ENCODE peak calls at places on chromosomes 6 and 20, in seven cellular contexts. One of them, this sample, is unnamed. For H3K4me1, the result is how much of the 10 kb centered on the place peaks cover.

GRCh38 chr20:62827323-62828050 is 10.6 kb downstream of the COL9A3 start:
- DNase-seq in heart right ventricle: peak
- DNase-seq in endothelial cell of umbilical vein: no peak
- DNase-seq in uterus: no peak
- DNase-seq in ovary: no peak
- DNase-seq in A549: no peak
- DNase-seq in neural progenitor cell: no peak
- DNase-seq in this sample: no peak

GRCh38 chr20:18359854-18360253 is 71.5 kb downstream of the ZNF133 start:
- DNase-seq in heart right ventricle: no peak
- DNase-seq in endothelial cell of umbilical vein: no peak
- DNase-seq in uterus: no peak
- DNase-seq in ovary: no peak
- DNase-seq in A549: no peak
- DNase-seq in neural progenitor cell: no peak
- DNase-seq in this sample: no peak

GRCh38 chr20:63955281-63955845 is 853 bp downstream of the UCKL1 start:
- DNase-seq in heart right ventricle: peak
- DNase-seq in endothelial cell of umbilical vein: peak
- DNase-seq in uterus: no peak
- DNase-seq in ovary: no peak
- DNase-seq in A549: peak
- DNase-seq in neural progenitor cell: peak
- DNase-seq in this sample: no peak

GRCh38 chr6:138601128-138601527 is 101.8 kb upstream of the NHSL1 start:
- DNase-seq in heart right ventricle: no peak
- DNase-seq in endothelial cell of umbilical vein: peak
- DNase-seq in uterus: no peak
- DNase-seq in ovary: no peak
- DNase-seq in A549: no peak
- DNase-seq in neural progenitor cell: no peak
- DNase-seq in this sample: no peak

GRCh38 chr20:654427-654770 is 1.4 kb upstream of the SRXN1 start:
- DNase-seq in heart right ventricle: no peak
- DNase-seq in endothelial cell of umbilical vein: no peak
- DNase-seq in uterus: no peak
- DNase-seq in ovary: no peak
- DNase-seq in A549: no peak
- DNase-seq in neural progenitor cell: no peak
- DNase-seq in this sample: no peak

GRCh38 chr6:132101550-132101949 is 150.4 kb upstream of the CCN2 start:
- DNase-seq in heart right ventricle: no peak
- DNase-seq in endothelial cell of umbilical vein: no peak
- DNase-seq in uterus: no peak
- DNase-seq in ovary: no peak
- DNase-seq in A549: no peak
- DNase-seq in neural progenitor cell: no peak
- DNase-seq in this sample: no peak

GRCh38 chr6:39416728-39417127 is 94.2 kb upstream of the KCNK16 start:
- DNase-seq in heart right ventricle: no peak
- DNase-seq in endothelial cell of umbilical vein: no peak
- DNase-seq in uterus: no peak
- DNase-seq in ovary: no peak
- DNase-seq in A549: peak
- DNase-seq in neural progenitor cell: no peak
- DNase-seq in this sample: no peak

GRCh38 chr6:144856622-144857021 is 571.5 kb downstream of the UTRN start:
- DNase-seq in heart right ventricle: no peak
- DNase-seq in endothelial cell of umbilical vein: no peak
- DNase-seq in uterus: no peak
- DNase-seq in ovary: no peak
- DNase-seq in A549: no peak
- DNase-seq in neural progenitor cell: no peak
- DNase-seq in this sample: no peak

GRCh38 chr6:47603227-47603626 is 95.2 kb upstream of the ADGRF4 start:
- DNase-seq in heart right ventricle: no peak
- DNase-seq in endothelial cell of umbilical vein: no peak
- DNase-seq in uterus: no peak
- DNase-seq in ovary: no peak
- DNase-seq in A549: no peak
- DNase-seq in neural progenitor cell: no peak
- DNase-seq in this sample: no peak

GRCh38 chr6:157443066-157443800 is 62.2 kb downstream of the ZDHHC14 start:
- DNase-seq in heart right ventricle: no peak
- DNase-seq in endothelial cell of umbilical vein: no peak
- DNase-seq in uterus: no peak
- DNase-seq in ovary: no peak
- DNase-seq in A549: no peak
- DNase-seq in neural progenitor cell: no peak
- DNase-seq in this sample: no peak

GRCh38 chr6:149084761-149085574 is 232.5 kb upstream of the TAB2 start:
- DNase-seq in heart right ventricle: no peak
- DNase-seq in endothelial cell of umbilical vein: no peak
- DNase-seq in uterus: no peak
- DNase-seq in ovary: no peak
- DNase-seq in A549: no peak
- DNase-seq in neural progenitor cell: no peak
- DNase-seq in this sample: no peak

GRCh38 chr6:28861339-28861738 is 62.4 kb downstream of the TRIM27 start:
- DNase-seq in heart right ventricle: no peak
- DNase-seq in endothelial cell of umbilical vein: no peak
- DNase-seq in uterus: no peak
- DNase-seq in ovary: no peak
- DNase-seq in A549: no peak
- DNase-seq in neural progenitor cell: no peak
- DNase-seq in this sample: no peak

GRCh38 chr6:3849681-3850450 is 693 bp downstream of the FAM50B start:
- DNase-seq in heart right ventricle: peak
- DNase-seq in endothelial cell of umbilical vein: peak
- DNase-seq in uterus: peak
- DNase-seq in ovary: peak
- DNase-seq in A549: no peak
- DNase-seq in neural progenitor cell: no peak
- DNase-seq in this sample: no peak

GRCh38 chr6:31775633-31776263 is 1.4 kb downstream of the VWA7 start:
- DNase-seq in heart right ventricle: no peak
- DNase-seq in endothelial cell of umbilical vein: no peak
- DNase-seq in uterus: no peak
- DNase-seq in ovary: peak
- DNase-seq in A549: no peak
- DNase-seq in neural progenitor cell: no peak
- DNase-seq in this sample: no peak

GRCh38 chr20:33319986-33320385 is 37.0 kb downstream of the BPIFB1 start:
- DNase-seq in heart right ventricle: no peak
- DNase-seq in endothelial cell of umbilical vein: no peak
- DNase-seq in uterus: no peak
- DNase-seq in ovary: no peak
- DNase-seq in A549: no peak
- DNase-seq in neural progenitor cell: no peak
- DNase-seq in this sample: no peak

GRCh38 chr20:48194026-48194425 is 408.7 kb upstream of the SULF2 start:
- DNase-seq in heart right ventricle: no peak
- DNase-seq in endothelial cell of umbilical vein: no peak
- DNase-seq in uterus: no peak
- DNase-seq in ovary: no peak
- DNase-seq in A549: no peak
- DNase-seq in neural progenitor cell: no peak
- DNase-seq in this sample: no peak

GRCh38 chr6:69706724-69707123 is 90.1 kb downstream of the LMBRD1 start:
- DNase-seq in heart right ventricle: no peak
- DNase-seq in endothelial cell of umbilical vein: no peak
- DNase-seq in uterus: no peak
- DNase-seq in ovary: no peak
- DNase-seq in A549: no peak
- DNase-seq in neural progenitor cell: no peak
- DNase-seq in this sample: no peak

GRCh38 chr20:44264287-44264686 is 17.2 kb downstream of the GDAP1L1 start:
- DNase-seq in heart right ventricle: no peak
- DNase-seq in endothelial cell of umbilical vein: no peak
- DNase-seq in uterus: no peak
- DNase-seq in ovary: no peak
- DNase-seq in A549: no peak
- DNase-seq in neural progenitor cell: peak
- DNase-seq in this sample: no peak

GRCh38 chr20:57821930-57822329 is 112.1 kb upstream of the PMEPA1 start:
- DNase-seq in heart right ventricle: no peak
- DNase-seq in endothelial cell of umbilical vein: no peak
- DNase-seq in uterus: no peak
- DNase-seq in ovary: no peak
- DNase-seq in A549: no peak
- DNase-seq in neural progenitor cell: no peak
- DNase-seq in this sample: no peak

GRCh38 chr6:119543332-119543731 is 193.8 kb upstream of the MAN1A1 start:
- DNase-seq in heart right ventricle: no peak
- DNase-seq in endothelial cell of umbilical vein: no peak
- DNase-seq in uterus: no peak
- DNase-seq in ovary: no peak
- DNase-seq in A549: no peak
- DNase-seq in neural progenitor cell: no peak
- DNase-seq in this sample: no peak

GRCh38 chr6:119541132-119541905 is 191.8 kb upstream of the MAN1A1 start:
- DNase-seq in heart right ventricle: no peak
- DNase-seq in endothelial cell of umbilical vein: no peak
- DNase-seq in uterus: no peak
- DNase-seq in ovary: no peak
- DNase-seq in A549: peak
- DNase-seq in neural progenitor cell: no peak
- DNase-seq in this sample: no peak

GRCh38 chr6:119544325-119545150 is 195.0 kb upstream of the MAN1A1 start:
- DNase-seq in heart right ventricle: no peak
- DNase-seq in endothelial cell of umbilical vein: no peak
- DNase-seq in uterus: no peak
- DNase-seq in ovary: no peak
- DNase-seq in A549: no peak
- DNase-seq in neural progenitor cell: no peak
- DNase-seq in this sample: no peak

GRCh38 chr6:119540417-119540816 is 190.9 kb upstream of the MAN1A1 start:
- DNase-seq in heart right ventricle: no peak
- DNase-seq in endothelial cell of umbilical vein: no peak
- DNase-seq in uterus: peak
- DNase-seq in ovary: peak
- DNase-seq in A549: no peak
- DNase-seq in neural progenitor cell: no peak
- DNase-seq in this sample: no peak

GRCh38 chr6:119542037-119542436 is 192.5 kb upstream of the MAN1A1 start:
- DNase-seq in heart right ventricle: no peak
- DNase-seq in endothelial cell of umbilical vein: no peak
- DNase-seq in uterus: no peak
- DNase-seq in ovary: no peak
- DNase-seq in A549: no peak
- DNase-seq in neural progenitor cell: no peak
- DNase-seq in this sample: no peak
- H3K4me1 ChIP-seq in heart right ventricle: under half
- H3K4me1 ChIP-seq in endothelial cell of umbilical vein: under half
- H3K4me1 ChIP-seq in uterus: under half
- H3K4me1 ChIP-seq in ovary: under half
- H3K4me1 ChIP-seq in A549: under half
- H3K4me1 ChIP-seq in neural progenitor cell: under half
- H3K4me1 ChIP-seq in this sample: under half

DNA sequence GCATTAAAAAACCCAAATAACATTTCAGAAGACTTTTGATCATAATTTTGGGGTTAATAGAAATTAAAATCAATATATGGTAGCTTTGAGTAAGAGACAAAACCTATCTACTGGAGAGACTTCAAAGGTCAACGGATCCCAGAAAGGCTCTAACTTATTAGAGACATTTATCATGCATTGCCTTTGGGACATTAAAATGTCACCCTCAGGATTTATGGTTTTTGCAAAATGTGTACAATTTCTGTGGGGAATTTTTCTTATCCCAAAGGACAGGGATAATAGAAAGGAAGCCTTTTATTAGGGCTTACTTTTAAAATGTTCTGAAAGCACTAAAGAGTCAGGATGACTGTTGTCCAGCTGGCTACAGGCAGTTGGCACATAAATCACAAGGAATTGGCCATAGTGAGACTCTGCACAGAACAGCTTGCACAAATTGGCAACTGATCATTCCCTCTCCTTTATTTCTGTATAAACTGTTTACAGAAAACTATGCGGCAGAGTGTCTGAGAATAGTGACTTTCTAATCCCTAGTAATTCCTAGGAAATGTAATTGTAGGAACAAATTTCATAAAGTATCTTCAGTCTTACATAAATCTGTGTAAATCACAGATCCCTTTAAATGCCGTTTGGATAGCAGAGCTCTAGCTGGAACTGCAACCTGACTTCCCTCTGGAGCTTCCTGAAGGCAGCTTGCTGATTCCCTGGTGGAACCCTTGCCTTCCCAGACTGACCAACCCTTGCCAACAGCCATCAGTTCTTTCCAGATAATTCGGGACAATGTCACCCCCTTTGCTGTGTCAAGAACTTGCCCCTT is 201.1 kb upstream of the PREP start:
- DNase-seq in heart right ventricle: no peak
- DNase-seq in endothelial cell of umbilical vein: no peak
- DNase-seq in uterus: peak
- DNase-seq in ovary: no peak
- DNase-seq in A549: no peak
- DNase-seq in neural progenitor cell: no peak
- DNase-seq in this sample: no peak
- H3K27ac ChIP-seq in heart right ventricle: no peak
- H3K27ac ChIP-seq in endothelial cell of umbilical vein: no peak
- H3K27ac ChIP-seq in uterus: no peak
- H3K27ac ChIP-seq in ovary: no peak
- H3K27ac ChIP-seq in A549: peak
- H3K27ac ChIP-seq in neural progenitor cell: no peak
- H3K27ac ChIP-seq in this sample: no peak

DNA sequence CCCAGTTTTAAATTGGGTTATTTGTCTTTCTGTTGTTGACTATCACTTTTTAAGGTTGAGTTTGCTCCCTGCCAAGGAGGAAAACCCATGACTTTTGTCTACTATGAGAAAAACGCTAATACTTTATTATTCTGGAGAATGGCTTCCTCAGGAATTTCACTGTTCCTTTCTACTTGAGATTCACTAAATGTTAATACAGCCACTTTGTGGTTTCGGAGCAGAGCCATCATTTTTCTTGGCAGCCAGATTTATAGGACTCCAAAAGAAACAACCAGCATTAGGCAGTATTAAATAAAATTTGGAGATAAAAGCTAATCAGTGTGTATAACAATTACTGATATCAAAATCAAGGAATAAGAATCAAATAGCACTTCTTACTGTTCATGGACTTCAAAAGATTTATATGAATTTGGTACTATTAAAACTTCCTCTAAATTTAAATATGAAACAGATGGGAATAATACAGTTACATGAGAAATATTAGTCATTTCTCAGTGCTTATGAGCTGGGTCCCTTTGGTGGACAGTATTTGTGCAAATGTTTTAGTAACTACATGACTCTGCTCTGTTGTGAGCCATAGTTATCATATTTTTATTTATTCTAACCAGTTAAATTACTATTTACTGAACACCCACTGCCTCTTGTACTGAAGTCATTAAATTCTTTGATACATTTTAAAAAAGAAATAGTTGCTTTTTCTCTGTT is 64.1 kb upstream of the FBXO30 start:
- DNase-seq in heart right ventricle: no peak
- DNase-seq in endothelial cell of umbilical vein: peak
- DNase-seq in uterus: no peak
- DNase-seq in ovary: no peak
- DNase-seq in A549: no peak
- DNase-seq in neural progenitor cell: no peak
- DNase-seq in this sample: no peak
- H3K4me1 ChIP-seq in heart right ventricle: under half
- H3K4me1 ChIP-seq in endothelial cell of umbilical vein: under half
- H3K4me1 ChIP-seq in uterus: under half
- H3K4me1 ChIP-seq in ovary: under half
- H3K4me1 ChIP-seq in A549: under half
- H3K4me1 ChIP-seq in neural progenitor cell: under half
- H3K4me1 ChIP-seq in this sample: under half

GRCh38 chr20:51487525-51488279 is 54.8 kb downstream of the NFATC2 start:
- DNase-seq in heart right ventricle: no peak
- DNase-seq in endothelial cell of umbilical vein: peak
- DNase-seq in uterus: peak
- DNase-seq in ovary: no peak
- DNase-seq in A549: peak
- DNase-seq in neural progenitor cell: no peak
- DNase-seq in this sample: no peak
- H3K27ac ChIP-seq in heart right ventricle: no peak
- H3K27ac ChIP-seq in endothelial cell of umbilical vein: peak
- H3K27ac ChIP-seq in uterus: peak
- H3K27ac ChIP-seq in ovary: no peak
- H3K27ac ChIP-seq in A549: no peak
- H3K27ac ChIP-seq in neural progenitor cell: no peak
- H3K27ac ChIP-seq in this sample: no peak

This sample was measured in thoracic aorta.